ENCODE peak calls at places on chromosomes 2 and 18, in nine cellular contexts. T, M, E, K, G, V, D, O and P are unnamed samples.

GRCh38 chr18:14978962-14979535 is 231.1 kb downstream of the ANKRD30B start:
- DNase-seq in D (no peak), K (no peak), T (no peak), G (no peak), M (peak), E (no peak), V (no peak), O (no peak), P (peak)

GRCh38 chr2:48045613-48046012 is 139.3 kb upstream of the FBXO11 start:
- DNase-seq in T (no peak), G (no peak), M (no peak), K (no peak), O (no peak), E (no peak), V (no peak), D (no peak), P (no peak)

GRCh38 chr2:222791946-222792649 is 68.7 kb upstream of the ACSL3 start:
- DNase-seq in E (no peak), T (no peak), M (peak), G (no peak), O (peak), K (peak), V (no peak), D (peak), P (no peak)

GRCh38 chr18:37156330-37156942 is 327.5 kb downstream of the KIAA1328 start:
- DNase-seq in V (no peak), K (peak), G (no peak), O (no peak), T (no peak), M (no peak), E (no peak), D (no peak), P (no peak)

GRCh38 chr18:49459404-49460171 is 857 bp downstream of the DYM start:
- DNase-seq in V (no peak), E (no peak), K (no peak), T (no peak), M (peak), O (peak), G (no peak), D (peak), P (no peak)

GRCh38 chr18:32300914-32301313 is 111.1 kb downstream of the MEP1B start:
- DNase-seq in D (no peak), O (no peak), V (no peak), E (no peak), M (no peak), G (no peak), K (peak), T (no peak), P (peak)

GRCh38 chr2:51065276-51065675 is 33.3 kb upstream of the NRXN1 start:
- DNase-seq in K (no peak), G (no peak), O (no peak), M (no peak), T (no peak), V (no peak), D (no peak), E (no peak), P (no peak)

GRCh38 chr2:134011936-134012586 is 241.8 kb upstream of the MGAT5 start:
- DNase-seq in V (no peak), T (no peak), E (no peak), O (no peak), D (no peak), K (no peak), M (no peak), G (no peak), P (no peak)

GRCh38 chr2:107374261-107374660 is 452.4 kb upstream of the RGPD4 start:
- DNase-seq in K (no peak), E (no peak), M (no peak), T (no peak), V (no peak), D (no peak), O (no peak), G (no peak), P (no peak)

GRCh38 chr2:177165731-177166711 is 46.6 kb upstream of the HNRNPA3 start:
- DNase-seq in K (peak), O (no peak), E (no peak), T (no peak), M (peak), V (no peak), G (no peak), D (no peak), P (no peak)

GRCh38 chr2:150812664-150813408 is 325.4 kb upstream of the RND3 start:
- DNase-seq in T (no peak), O (no peak), D (no peak), E (no peak), K (no peak), M (no peak), V (no peak), G (no peak), P (no peak)

GRCh38 chr18:23943104-23943503 is 71.5 kb upstream of the TTC39C start:
- DNase-seq in M (no peak), G (no peak), E (no peak), O (no peak), K (no peak), T (no peak), D (no peak), V (no peak), P (no peak)

GRCh38 chr2:75087726-75088125 is 111.6 kb downstream of the TACR1 start:
- DNase-seq in G (no peak), V (no peak), T (no peak), O (no peak), K (no peak), M (no peak), E (no peak), D (no peak), P (no peak)

GRCh38 chr2:207334631-207335371 is 169.1 kb upstream of the KLF7 start:
- DNase-seq in M (peak), T (no peak), K (peak), E (peak), G (peak), V (peak), D (peak), O (peak), P (peak)

GRCh38 chr2:173553589-173553988 is 198.9 kb downstream of the CDCA7 start:
- DNase-seq in D (no peak), T (no peak), E (no peak), M (no peak), K (no peak), G (no peak), O (no peak), V (no peak), P (no peak)

GRCh38 chr18:79875931-79876461 is 75.5 kb downstream of the SLC66A2 start:
- DNase-seq in D (no peak), E (no peak), T (no peak), G (no peak), O (no peak), K (no peak), V (no peak), M (no peak), P (no peak)

GRCh38 chr2:157792345-157793052 is 83.6 kb downstream of the ACVR1 start:
- DNase-seq in D (no peak), E (no peak), T (no peak), K (peak), O (no peak), V (peak), M (peak), G (no peak), P (no peak)

GRCh38 chr2:241958818-241959545 is 89.5 kb downstream of the RTP5 start:
- DNase-seq in D (no peak), E (no peak), O (no peak), G (no peak), T (no peak), V (no peak), M (no peak), K (no peak), P (no peak)

DNA sequence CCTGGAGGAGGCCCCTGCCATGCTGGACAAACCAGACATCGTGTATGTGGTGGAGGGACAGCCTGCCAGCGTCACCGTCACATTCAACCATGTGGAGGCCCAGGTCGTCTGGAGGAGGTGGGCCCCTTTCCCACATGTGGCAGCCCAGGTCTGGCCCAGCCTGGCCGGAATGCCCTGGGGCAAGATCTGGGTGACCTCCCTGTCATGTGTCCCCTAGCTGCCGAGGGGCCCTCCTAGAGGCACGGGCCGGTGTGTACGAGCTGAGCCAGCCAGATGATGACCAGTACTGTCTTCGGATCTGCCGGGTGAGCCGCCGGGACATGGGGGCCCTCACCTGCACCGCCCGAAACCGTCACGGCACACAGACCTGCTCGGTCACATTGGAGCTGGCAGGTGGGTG is 25.2 kb upstream of the GMPPA start:
- DNase-seq in O (no peak), D (no peak), E (no peak), G (no peak), T (no peak), K (no peak), V (no peak), M (no peak), P (no peak)
- TF ChIP-seq CTCF in O (no peak), D (no peak), E (no peak), G (no peak), T (no peak), K (no peak), V (no peak), M (no peak), P (no peak)

GRCh38 chr2:199663157-199663556 is 187.8 kb downstream of the FTCDNL1 start:
- DNase-seq in D (no peak), M (no peak), O (no peak), G (no peak), T (no peak), V (no peak), K (no peak), E (no peak), P (no peak)

GRCh38 chr2:199662245-199662644 is 188.7 kb downstream of the FTCDNL1 start:
- DNase-seq in K (no peak), M (no peak), T (no peak), D (no peak), O (no peak), G (no peak), V (no peak), E (no peak), P (no peak)

GRCh38 chr2:199659207-199659606 is 191.8 kb downstream of the FTCDNL1 start:
- DNase-seq in K (peak), E (no peak), G (peak), D (no peak), M (peak), V (no peak), T (no peak), O (peak), P (no peak)

DNA sequence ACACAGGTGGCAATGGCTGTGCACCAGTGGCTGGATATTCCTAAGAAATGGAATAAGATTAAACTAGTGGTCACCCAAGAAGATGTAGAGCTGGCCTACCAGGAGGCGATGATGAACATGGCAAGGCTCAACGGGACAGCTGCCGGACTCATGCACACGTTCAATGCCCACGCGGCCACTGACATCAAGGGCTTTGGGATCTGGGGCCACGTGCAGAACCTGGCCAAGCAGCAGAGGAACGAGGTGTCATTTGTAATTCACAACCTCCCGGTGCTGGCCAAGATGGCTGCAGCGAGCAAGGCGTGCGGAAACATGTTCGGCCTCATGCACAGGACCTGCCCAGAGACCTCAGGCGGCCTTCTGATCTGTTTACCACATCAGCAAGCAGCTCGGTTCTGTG is 190.8 kb downstream of the FTCDNL1 start:
- DNase-seq in V (no peak), D (no peak), G (no peak), K (no peak), T (no peak), E (no peak), M (no peak), O (no peak), P (no peak)
- TF ChIP-seq CTCF in V (no peak), D (no peak), G (no peak), K (no peak), T (no peak), E (no peak), M (no peak), O (no peak), P (no peak)

DNA sequence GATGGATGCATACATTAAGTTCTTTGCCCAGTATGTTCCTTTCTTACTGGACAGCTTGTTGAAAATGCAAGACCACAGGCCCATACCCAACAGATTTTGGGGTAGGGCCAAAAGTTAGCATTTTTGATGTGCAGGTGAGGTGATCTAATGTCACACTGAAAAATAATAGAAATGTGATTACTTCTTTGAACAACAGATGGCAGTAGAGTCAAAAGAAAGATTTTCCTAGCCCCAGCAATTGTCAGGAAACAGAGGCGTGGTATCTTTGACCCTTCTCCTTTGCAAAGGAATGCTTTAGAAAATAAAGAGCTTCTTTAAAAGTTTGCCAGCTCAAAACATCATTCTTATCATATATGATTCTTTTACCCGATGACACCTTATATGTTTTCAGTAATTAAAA is 343.6 kb upstream of the SYT4 start:
- DNase-seq in M (no peak), T (no peak), O (no peak), V (no peak), D (no peak), E (no peak), G (no peak), K (peak), P (no peak)
- TF ChIP-seq CTCF in M (peak), T (peak), O (peak), V (peak), D (peak), E (peak), G (peak), K (peak), P (peak)

GRCh38 chr18:10006261-10006903 is 92.6 kb downstream of the VAPA start:
- DNase-seq in O (no peak), G (no peak), V (no peak), T (no peak), M (peak), E (no peak), K (peak), D (no peak), P (peak)
- TF ChIP-seq CTCF in O (peak), G (no peak), V (peak), T (no peak), M (peak), E (no peak), K (peak), D (peak), P (peak)

GRCh38 chr2:122999823-123000222 is 1025.3 kb upstream of the CNTNAP5 start:
- DNase-seq in V (no peak), T (no peak), M (no peak), G (no peak), D (no peak), K (no peak), O (no peak), E (no peak), P (no peak)

GRCh38 chr2:122993592-122993991 is 1031.5 kb upstream of the CNTNAP5 start:
- DNase-seq in G (no peak), E (no peak), V (no peak), T (no peak), M (no peak), D (no peak), K (no peak), O (no peak), P (no peak)

GRCh38 chr2:122999258-122999657 is 1025.8 kb upstream of the CNTNAP5 start:
- DNase-seq in O (no peak), G (no peak), T (no peak), D (no peak), E (no peak), V (no peak), K (no peak), M (no peak), P (no peak)
- TF ChIP-seq CTCF in O (no peak), G (no peak), T (no peak), D (no peak), E (no peak), V (no peak), K (no peak), M (no peak), P (no peak)

GRCh38 chr2:10039658-10040410 is 3.5 kb upstream of the KLF11 start:
- DNase-seq in G (no peak), O (peak), T (no peak), K (no peak), D (no peak), V (no peak), E (no peak), M (peak), P (peak)
- TF ChIP-seq CTCF in G (no peak), O (no peak), T (no peak), K (no peak), D (no peak), V (no peak), E (peak), M (no peak), P (peak)

DNA sequence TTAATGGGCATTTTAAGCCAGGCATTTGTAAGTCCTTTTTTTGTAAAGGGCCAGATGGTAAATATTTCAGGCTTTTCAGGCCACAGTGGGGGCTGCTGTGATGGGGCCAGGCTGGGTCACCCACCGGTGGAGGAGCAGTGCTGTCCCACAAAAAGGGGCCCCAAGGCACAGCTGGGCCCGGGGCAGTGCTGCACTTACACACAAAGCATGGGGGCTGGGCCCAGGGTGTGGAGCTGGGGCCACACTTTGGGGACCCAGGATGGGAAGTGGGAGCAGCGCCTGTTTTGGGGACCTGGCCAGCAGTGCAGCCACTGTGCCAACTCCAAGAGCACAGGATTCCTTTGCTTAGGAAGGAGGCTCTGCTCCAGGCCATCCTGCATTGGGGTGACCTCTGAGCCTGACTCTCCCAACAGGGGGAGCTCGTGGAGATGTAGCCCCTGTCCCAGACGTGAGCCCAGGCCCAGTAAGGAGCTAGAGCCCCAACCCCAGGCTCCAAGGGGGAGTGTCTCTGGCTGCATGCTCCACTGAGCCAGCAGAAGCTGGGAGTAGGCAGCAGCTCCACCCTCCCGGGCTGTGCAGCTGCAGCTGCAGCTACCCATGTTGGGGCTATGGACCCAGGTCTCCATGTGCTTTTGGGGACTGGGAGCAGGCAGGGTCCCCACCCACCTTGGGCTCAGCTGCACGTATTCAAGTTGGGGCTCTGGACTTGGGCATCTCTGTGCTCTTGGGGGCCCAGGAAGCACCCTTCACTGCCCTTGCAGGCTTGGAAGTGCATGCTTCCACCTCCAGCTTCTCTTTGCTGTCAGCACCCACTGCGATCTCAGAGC is 1036.5 kb upstream of the CNTNAP5 start:
- DNase-seq in G (no peak), V (no peak), D (no peak), T (no peak), K (no peak), M (no peak), O (no peak), E (no peak), P (no peak)
- TF ChIP-seq CTCF in G (no peak), V (no peak), D (no peak), T (no peak), K (no peak), M (no peak), O (no peak), E (no peak), P (no peak)

DNA sequence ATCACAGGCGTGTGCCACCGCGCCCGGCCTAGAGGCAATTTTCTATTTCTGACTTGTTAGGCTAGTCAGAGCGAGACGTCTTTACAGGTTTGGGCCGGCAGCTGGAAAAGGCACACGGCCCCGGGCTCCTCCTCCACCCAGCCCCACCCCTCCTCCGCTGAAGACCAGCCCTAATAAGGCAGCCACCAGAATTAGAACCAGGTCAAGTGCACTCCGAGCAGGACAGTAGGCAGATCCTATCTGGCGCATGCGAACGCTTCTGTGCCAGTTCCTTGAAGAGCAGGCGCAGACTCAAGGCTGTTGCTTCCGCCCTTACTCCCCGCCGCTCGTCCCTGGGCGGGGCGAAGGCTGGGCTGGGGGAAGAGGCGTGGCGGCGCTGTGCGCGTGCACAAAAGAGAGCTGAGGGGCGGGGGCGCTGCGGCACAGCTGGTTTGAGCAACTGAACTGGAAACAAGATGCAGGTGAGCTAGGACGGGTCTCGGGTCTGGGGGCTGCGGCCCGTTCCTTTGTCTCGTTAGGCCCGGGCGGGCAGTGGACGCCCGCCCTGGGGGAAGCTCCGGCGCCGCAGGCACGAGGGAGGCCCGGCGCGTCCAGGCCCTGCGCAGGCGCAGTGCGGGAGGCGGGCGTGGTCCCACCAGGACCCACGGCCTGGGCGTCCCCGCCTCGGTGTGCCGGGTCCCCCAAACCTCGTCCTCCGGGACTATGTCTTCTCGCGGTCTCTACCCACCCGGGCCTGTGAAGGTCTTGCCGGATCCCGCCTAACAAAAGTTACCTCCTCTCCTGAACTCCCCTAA is at the start of gene PDCL3:
- DNase-seq in K (peak), O (peak), E (peak), M (peak), D (peak), V (peak), G (peak), T (peak), P (peak)
- TF ChIP-seq CTCF in K (no peak), O (no peak), E (no peak), M (no peak), D (no peak), V (peak), G (peak), T (no peak), P (peak)

GRCh38 chr2:113700186-113700841 is 56.1 kb downstream of the SLC35F5 start:
- DNase-seq in M (peak), E (no peak), O (peak), V (no peak), G (no peak), K (peak), T (peak), D (no peak), P (no peak)
- TF ChIP-seq CTCF in M (peak), E (no peak), O (peak), V (no peak), G (no peak), K (no peak), T (peak), D (peak), P (no peak)